ENCODE peak calls at places on chromosomes 2 and 18, in five cellular contexts. Q, H, U, I and X are unnamed samples.
A peak's percentile ranks its signal among the peaks of the same experiment; 100 is the strongest.

GRCh38 chr2:191369034-191369433 is 123.8 kb downstream of the MYO1B start:
- DNase-seq in Q (peak; percentile 78), H (no peak), U (no peak), I (no peak), X (no peak)

GRCh38 chr18:24112874-24113615 is 25.8 kb upstream of the CABYR start:
- DNase-seq in Q (no peak), I (no peak), U (no peak), H (no peak), X (peak; percentile 50)

GRCh38 chr2:38233231-38233983 is 143.7 kb downstream of the ATL2 start:
- DNase-seq in Q (no peak), I (peak; percentile 63), H (no peak), U (no peak), X (no peak)

GRCh38 chr2:190716176-190716807 is 67.4 kb downstream of the NAB1 start:
- DNase-seq in Q (no peak), H (no peak), U (no peak), I (no peak), X (no peak)

GRCh38 chr18:51668101-51668500 is 470.6 kb upstream of the MEX3C start:
- DNase-seq in I (peak; percentile 40), Q (peak; percentile 70), U (peak; percentile 81), H (no peak), X (peak; percentile 37)

GRCh38 chr2:184192664-184193063 is 405.7 kb upstream of the ZNF804A start:
- DNase-seq in Q (no peak), I (no peak), U (no peak), H (no peak), X (no peak)

GRCh38 chr2:134852518-134852917 is 14.1 kb downstream of the ACMSD start:
- DNase-seq in U (peak; percentile 30), Q (no peak), H (no peak), I (no peak), X (no peak)

GRCh38 chr18:48405108-48405507 is 4.1 kb downstream of the ZBTB7C start:
- DNase-seq in Q (no peak), H (no peak), U (no peak), I (peak; percentile 57), X (no peak)

GRCh38 chr18:33495278-33495677 is 54.8 kb upstream of the CCDC178 start:
- DNase-seq in I (peak; percentile 47), U (peak; percentile 66), Q (peak; percentile 46), H (no peak), X (peak; percentile 1)

GRCh38 chr18:37574113-37574512 is 8.5 kb upstream of the CELF4 start:
- DNase-seq in I (peak; percentile 40), Q (no peak), U (no peak), H (no peak), X (peak; percentile 14)

GRCh38 chr2:239881561-239882320 is 143.4 kb downstream of the NDUFA10 start:
- DNase-seq in Q (no peak), H (no peak), I (no peak), U (no peak), X (no peak)

GRCh38 chr2:74001121-74001520 is 16.4 kb downstream of the TET3 start:
- DNase-seq in Q (no peak), H (no peak), U (no peak), I (no peak), X (no peak)